ENCODE peak calls at places on chromosomes 11 and 22, in four cellular contexts. One of them, this sample, is unnamed.

GRCh38 chr11:36306888-36307287 is 10.8 kb downstream of the PRR5L start:
- DNase-seq in IMR-90: no peak
- DNase-seq in activated T-cell treated with anti-CD3 and anti-CD28 coated beads for 48 hours: no peak
- DNase-seq in NCI-H1436: no peak
- DNase-seq in this sample: peak; percentile 26

GRCh38 chr11:97963528-97964331 is 1057.0 kb upstream of the CNTN5 start:
- DNase-seq in IMR-90: peak; percentile 36
- DNase-seq in activated T-cell treated with anti-CD3 and anti-CD28 coated beads for 48 hours: no peak
- DNase-seq in NCI-H1436: no peak
- DNase-seq in this sample: no peak

GRCh38 chr22:23696326-23696851 is 5.6 kb downstream of the RGL4 start:
- DNase-seq in IMR-90: peak; percentile 56
- DNase-seq in activated T-cell treated with anti-CD3 and anti-CD28 coated beads for 48 hours: peak; percentile 66
- DNase-seq in NCI-H1436: no peak
- DNase-seq in this sample: peak; percentile 34

GRCh38 chr22:45709866-45710265 is 38.2 kb downstream of the ATXN10 start:
- DNase-seq in IMR-90: peak; percentile 82
- DNase-seq in activated T-cell treated with anti-CD3 and anti-CD28 coated beads for 48 hours: no peak
- DNase-seq in NCI-H1436: no peak
- DNase-seq in this sample: no peak

GRCh38 chr11:130323452-130324448 is 9.0 kb upstream of the ZBTB44 start:
- DNase-seq in IMR-90: peak; percentile 29
- DNase-seq in activated T-cell treated with anti-CD3 and anti-CD28 coated beads for 48 hours: no peak
- DNase-seq in NCI-H1436: no peak
- DNase-seq in this sample: no peak

GRCh38 chr11:133956650-133957633 is at the start of gene IGSF9B:
- DNase-seq in IMR-90: peak; percentile 45
- DNase-seq in activated T-cell treated with anti-CD3 and anti-CD28 coated beads for 48 hours: peak; percentile 94
- DNase-seq in NCI-H1436: peak; percentile 84
- DNase-seq in this sample: peak; percentile 100

GRCh38 chr22:20524004-20524481 is 16.6 kb downstream of the MED15 start:
- DNase-seq in IMR-90: peak; percentile 65
- DNase-seq in activated T-cell treated with anti-CD3 and anti-CD28 coated beads for 48 hours: no peak
- DNase-seq in NCI-H1436: no peak
- DNase-seq in this sample: peak; percentile 41

GRCh38 chr22:26485013-26485412 is 1.3 kb downstream of the SRRD start:
- DNase-seq in IMR-90: no peak
- DNase-seq in activated T-cell treated with anti-CD3 and anti-CD28 coated beads for 48 hours: no peak
- DNase-seq in NCI-H1436: no peak
- DNase-seq in this sample: no peak

GRCh38 chr11:6557063-6557462 is 46.4 kb downstream of the RRP8 start:
- DNase-seq in IMR-90: no peak
- DNase-seq in activated T-cell treated with anti-CD3 and anti-CD28 coated beads for 48 hours: no peak
- DNase-seq in NCI-H1436: no peak
- DNase-seq in this sample: no peak

GRCh38 chr22:30045001-30045887 is 35.0 kb upstream of the HORMAD2 start:
- DNase-seq in IMR-90: no peak
- DNase-seq in activated T-cell treated with anti-CD3 and anti-CD28 coated beads for 48 hours: no peak
- DNase-seq in NCI-H1436: no peak
- DNase-seq in this sample: no peak

GRCh38 chr22:24803064-24803542 is 2.9 kb upstream of the SGSM1 start:
- DNase-seq in IMR-90: peak; percentile 12
- DNase-seq in activated T-cell treated with anti-CD3 and anti-CD28 coated beads for 48 hours: peak; percentile 30
- DNase-seq in NCI-H1436: peak; percentile 38
- DNase-seq in this sample: peak; percentile 90

GRCh38 chr22:50117168-50117762 is 27.5 kb downstream of the MOV10L1 start:
- DNase-seq in IMR-90: no peak
- DNase-seq in activated T-cell treated with anti-CD3 and anti-CD28 coated beads for 48 hours: no peak
- DNase-seq in NCI-H1436: no peak
- DNase-seq in this sample: no peak

GRCh38 chr11:115464269-115464668 is 39.9 kb downstream of the CADM1 start:
- DNase-seq in IMR-90: peak; percentile 69
- DNase-seq in activated T-cell treated with anti-CD3 and anti-CD28 coated beads for 48 hours: no peak
- DNase-seq in NCI-H1436: no peak
- DNase-seq in this sample: no peak

GRCh38 chr22:38397189-38398097 is 57.6 kb downstream of the KCNJ4 start:
- DNase-seq in IMR-90: no peak
- DNase-seq in activated T-cell treated with anti-CD3 and anti-CD28 coated beads for 48 hours: no peak
- DNase-seq in NCI-H1436: no peak
- DNase-seq in this sample: peak; percentile 75

GRCh38 chr22:37803636-37804371 is 3.9 kb upstream of the GCAT start:
- DNase-seq in IMR-90: no peak
- DNase-seq in activated T-cell treated with anti-CD3 and anti-CD28 coated beads for 48 hours: no peak
- DNase-seq in NCI-H1436: no peak
- DNase-seq in this sample: peak; percentile 79

GRCh38 chr11:66418168-66418985 is 2.5 kb upstream of the NPAS4 start:
- DNase-seq in IMR-90: peak; percentile 97
- DNase-seq in activated T-cell treated with anti-CD3 and anti-CD28 coated beads for 48 hours: peak; percentile 74
- DNase-seq in NCI-H1436: peak; percentile 51
- DNase-seq in this sample: peak; percentile 86

GRCh38 chr11:43708776-43709175 is 28.2 kb downstream of the HSD17B12 start:
- DNase-seq in IMR-90: no peak
- DNase-seq in activated T-cell treated with anti-CD3 and anti-CD28 coated beads for 48 hours: no peak
- DNase-seq in NCI-H1436: no peak
- DNase-seq in this sample: no peak

GRCh38 chr22:19290400-19291217 is 910 bp downstream of the CLTCL1 start:
- DNase-seq in IMR-90: no peak
- DNase-seq in activated T-cell treated with anti-CD3 and anti-CD28 coated beads for 48 hours: no peak
- DNase-seq in NCI-H1436: no peak
- DNase-seq in this sample: peak; percentile 63

GRCh38 chr11:2267871-2268825 is 2.2 kb downstream of the ASCL2 start:
- DNase-seq in IMR-90: no peak
- DNase-seq in activated T-cell treated with anti-CD3 and anti-CD28 coated beads for 48 hours: no peak
- DNase-seq in NCI-H1436: no peak
- DNase-seq in this sample: peak; percentile 62